ENCODE peak calls at places on chromosomes 12 and 14, in eight cellular contexts. One of them, this sample, is unnamed.

GRCh38 chr12:28129031-28129430 is 61.2 kb upstream of the CCDC91 start:
- DNase-seq in head of caudate nucleus: no peak
- DNase-seq in nephron progenitor cell: no peak
- DNase-seq in IMR-90: no peak
- DNase-seq in central memory CD8-positive, alpha-beta T cell: no peak
- DNase-seq in AG20443: no peak
- DNase-seq in KBM-7: no peak
- DNase-seq in LHCN-M2: no peak
- DNase-seq in this sample: no peak

GRCh38 chr12:110583137-110584059 is at the start of gene PPTC7:
- DNase-seq in head of caudate nucleus: peak
- DNase-seq in nephron progenitor cell: peak
- DNase-seq in IMR-90: peak
- DNase-seq in central memory CD8-positive, alpha-beta T cell: peak
- DNase-seq in AG20443: peak
- DNase-seq in KBM-7: peak
- DNase-seq in LHCN-M2: peak
- DNase-seq in this sample: peak

GRCh38 chr14:70956511-70956910 is 49.3 kb downstream of the PCNX1 start:
- DNase-seq in head of caudate nucleus: peak
- DNase-seq in nephron progenitor cell: no peak
- DNase-seq in IMR-90: no peak
- DNase-seq in central memory CD8-positive, alpha-beta T cell: no peak
- DNase-seq in AG20443: no peak
- DNase-seq in KBM-7: no peak
- DNase-seq in LHCN-M2: no peak
- DNase-seq in this sample: no peak

GRCh38 chr12:131218291-131219172 is 264.8 kb downstream of the ADGRD1 start:
- DNase-seq in head of caudate nucleus: no peak
- DNase-seq in nephron progenitor cell: peak
- DNase-seq in IMR-90: no peak
- DNase-seq in central memory CD8-positive, alpha-beta T cell: no peak
- DNase-seq in AG20443: no peak
- DNase-seq in KBM-7: peak
- DNase-seq in LHCN-M2: no peak
- DNase-seq in this sample: no peak

GRCh38 chr12:38904932-38905479 is 385 bp downstream of the CPNE8 start:
- DNase-seq in head of caudate nucleus: peak
- DNase-seq in nephron progenitor cell: peak
- DNase-seq in IMR-90: no peak
- DNase-seq in central memory CD8-positive, alpha-beta T cell: no peak
- DNase-seq in AG20443: peak
- DNase-seq in KBM-7: peak
- DNase-seq in LHCN-M2: no peak
- DNase-seq in this sample: peak

GRCh38 chr12:73863541-73863940 is 674.1 kb upstream of the ATXN7L3B start:
- DNase-seq in head of caudate nucleus: no peak
- DNase-seq in nephron progenitor cell: no peak
- DNase-seq in IMR-90: no peak
- DNase-seq in central memory CD8-positive, alpha-beta T cell: no peak
- DNase-seq in AG20443: no peak
- DNase-seq in KBM-7: no peak
- DNase-seq in LHCN-M2: no peak
- DNase-seq in this sample: peak

GRCh38 chr14:101360045-101360931 is 201.0 kb upstream of the DIO3 start:
- DNase-seq in head of caudate nucleus: no peak
- DNase-seq in nephron progenitor cell: no peak
- DNase-seq in IMR-90: no peak
- DNase-seq in central memory CD8-positive, alpha-beta T cell: no peak
- DNase-seq in AG20443: no peak
- DNase-seq in KBM-7: no peak
- DNase-seq in LHCN-M2: no peak
- DNase-seq in this sample: no peak

GRCh38 chr12:2998789-2999264 is 39.6 kb downstream of the TEAD4 start:
- DNase-seq in head of caudate nucleus: peak
- DNase-seq in nephron progenitor cell: peak
- DNase-seq in IMR-90: peak
- DNase-seq in central memory CD8-positive, alpha-beta T cell: no peak
- DNase-seq in AG20443: peak
- DNase-seq in KBM-7: no peak
- DNase-seq in LHCN-M2: peak
- DNase-seq in this sample: peak

GRCh38 chr12:14972816-14973215 is at the start of gene PDE6H:
- DNase-seq in head of caudate nucleus: no peak
- DNase-seq in nephron progenitor cell: no peak
- DNase-seq in IMR-90: no peak
- DNase-seq in central memory CD8-positive, alpha-beta T cell: no peak
- DNase-seq in AG20443: no peak
- DNase-seq in KBM-7: no peak
- DNase-seq in LHCN-M2: no peak
- DNase-seq in this sample: no peak

GRCh38 chr14:93537962-93538361 is 107.2 kb downstream of the UNC79 start:
- DNase-seq in head of caudate nucleus: peak
- DNase-seq in nephron progenitor cell: peak
- DNase-seq in IMR-90: no peak
- DNase-seq in central memory CD8-positive, alpha-beta T cell: no peak
- DNase-seq in AG20443: no peak
- DNase-seq in KBM-7: no peak
- DNase-seq in LHCN-M2: no peak
- DNase-seq in this sample: no peak

GRCh38 chr14:104436741-104437701 is 142.5 kb upstream of the C14orf180 start:
- DNase-seq in head of caudate nucleus: no peak
- DNase-seq in nephron progenitor cell: no peak
- DNase-seq in IMR-90: no peak
- DNase-seq in central memory CD8-positive, alpha-beta T cell: peak
- DNase-seq in AG20443: peak
- DNase-seq in KBM-7: no peak
- DNase-seq in LHCN-M2: no peak
- DNase-seq in this sample: no peak

GRCh38 chr12:57738661-57739237 is at the start of gene AGAP2:
- DNase-seq in head of caudate nucleus: peak
- DNase-seq in nephron progenitor cell: peak
- DNase-seq in IMR-90: no peak
- DNase-seq in central memory CD8-positive, alpha-beta T cell: no peak
- DNase-seq in AG20443: no peak
- DNase-seq in KBM-7: no peak
- DNase-seq in LHCN-M2: no peak
- DNase-seq in this sample: no peak

GRCh38 chr14:41699506-41699905 is 92.8 kb downstream of the LRFN5 start:
- DNase-seq in head of caudate nucleus: no peak
- DNase-seq in nephron progenitor cell: no peak
- DNase-seq in IMR-90: peak
- DNase-seq in central memory CD8-positive, alpha-beta T cell: no peak
- DNase-seq in AG20443: no peak
- DNase-seq in KBM-7: no peak
- DNase-seq in LHCN-M2: no peak
- DNase-seq in this sample: no peak

GRCh38 chr14:69612014-69612758 is 790 bp downstream of the SUSD6 start:
- DNase-seq in head of caudate nucleus: peak
- DNase-seq in nephron progenitor cell: no peak
- DNase-seq in IMR-90: peak
- DNase-seq in central memory CD8-positive, alpha-beta T cell: peak
- DNase-seq in AG20443: peak
- DNase-seq in KBM-7: peak
- DNase-seq in LHCN-M2: no peak
- DNase-seq in this sample: peak

This sample was measured in epithelial cell of esophagus.